ENCODE peak calls at places on chromosomes 4 and X, in ten cellular contexts. T is small intestine, V is COR-L47, C is PC-3, Y is GF-D8, E is ureter, I is T-cell, L is amniotic stem cell, F is IMR-90, S is endothelial cell. A is an unnamed sample.

GRCh38 chr4:3520796-3521600 is 11.2 kb downstream of the LRPAP1 start:
- DNase-seq in T (no peak), V (no peak), C (no peak), Y (no peak), E (no peak), I (no peak), L (no peak), F (no peak), S (no peak), A (no peak)

GRCh38 chrX:40329616-40330015 is 231.9 kb upstream of the BCOR start:
- DNase-seq in T (no peak), V (no peak), C (no peak), Y (no peak), E (no peak), I (no peak), L (no peak), F (no peak), S (no peak), A (no peak)

GRCh38 chr4:19266566-19266965 is 985.1 kb upstream of the SLIT2 start:
- DNase-seq in T (no peak), V (no peak), C (no peak), Y (no peak), E (no peak), I (no peak), L (no peak), F (no peak), S (no peak), A (no peak)

GRCh38 chr4:15586046-15586445 is 69.1 kb downstream of the FBXL5 start:
- DNase-seq in T (no peak), V (no peak), C (no peak), Y (no peak), E (no peak), I (no peak), L (no peak), F (no peak), S (no peak), A (no peak)

GRCh38 chr4:140154572-140154891 is 548 bp upstream of the MAML3 start:
- DNase-seq in T (no peak), V (no peak), C (no peak), Y (peak), E (no peak), I (no peak), L (no peak), F (no peak), S (no peak), A (no peak)

GRCh38 chr4:166091146-166091545 is 218.1 kb downstream of the TLL1 start:
- DNase-seq in T (no peak), V (peak), C (peak), Y (no peak), E (no peak), I (no peak), L (no peak), F (no peak), S (no peak), A (no peak)

GRCh38 chr4:88919056-88919455 is 137.9 kb downstream of the FAM13A start:
- DNase-seq in T (no peak), V (no peak), C (peak), Y (no peak), E (no peak), I (no peak), L (no peak), F (no peak), S (no peak), A (no peak)

GRCh38 chr4:101954351-101954750 is 163.8 kb downstream of the BANK1 start:
- DNase-seq in T (no peak), V (no peak), C (no peak), Y (no peak), E (no peak), I (no peak), L (no peak), F (no peak), S (no peak), A (no peak)

GRCh38 chr4:147546341-147546740 is 65.4 kb downstream of the EDNRA start:
- DNase-seq in T (no peak), V (no peak), C (peak), Y (no peak), E (no peak), I (no peak), L (peak), F (peak), S (no peak), A (peak)

A was measured in RPMI7951.